ENCODE peak calls at places on chromosomes 12 and 14, in eight cellular contexts. K is occipital lobe; A is stomach; S is C1 segment of cervical spinal cord; P is CD4-positive, alpha-beta T cell; J is body of pancreas; N is substantia nigra; V is glutamatergic neuron. U is an unnamed sample.

GRCh38 chr14:90489306-90489705 is 92.5 kb downstream of the CALM1 start:
- DNase-seq in J (no peak), K (no peak), P (no peak), N (no peak), S (no peak), V (no peak), A (no peak), U (no peak)

GRCh38 chr12:109555431-109556315 is 17.6 kb downstream of the MMAB start:
- DNase-seq in P (no peak), V (no peak), J (no peak), K (no peak), N (no peak), S (no peak), A (no peak), U (no peak)

GRCh38 chr14:101475468-101476257 is 85.6 kb upstream of the DIO3 start:
- DNase-seq in N (no peak), S (no peak), V (no peak), J (peak; percentile 64), A (peak; percentile 23), K (no peak), P (no peak), U (no peak)

GRCh38 chr12:54863948-54864584 is 9.8 kb downstream of the MUCL1 start:
- DNase-seq in P (no peak), S (no peak), V (no peak), N (no peak), A (no peak), J (no peak), K (no peak), U (no peak)

GRCh38 chr12:49331360-49332222 is 5.4 kb downstream of the C1QL4 start:
- DNase-seq in K (peak; percentile 17), N (peak; percentile 55), V (peak; percentile 82), P (no peak), S (peak; percentile 48), J (peak; percentile 84), A (peak; percentile 73), U (peak; percentile 24)

GRCh38 chr12:69241444-69242092 is 2.2 kb downstream of the CPSF6 start:
- DNase-seq in K (no peak), V (no peak), P (no peak), S (no peak), J (no peak), A (no peak), N (no peak), U (no peak)

GRCh38 chr12:6341439-6342139 is at the start of gene TNFRSF1A:
- DNase-seq in P (no peak), V (no peak), S (peak; percentile 31), J (peak; percentile 81), A (peak; percentile 75), N (no peak), K (peak; percentile 25), U (no peak)

GRCh38 chr12:78189656-78190055 is 359.0 kb downstream of the NAV3 start:
- DNase-seq in J (no peak), K (no peak), N (no peak), P (no peak), V (no peak), A (no peak), S (no peak), U (no peak)

GRCh38 chr12:132508860-132509732 is 19.1 kb downstream of the FBRSL1 start:
- DNase-seq in A (no peak), S (no peak), V (no peak), K (no peak), J (no peak), P (no peak), N (no peak), U (no peak)

GRCh38 chr14:69360438-69361108 is 37.5 kb downstream of the ERH start:
- DNase-seq in S (no peak), V (no peak), K (no peak), N (no peak), J (no peak), A (no peak), P (no peak), U (no peak)

GRCh38 chr12:38137716-38138115 is 178.9 kb upstream of the ALG10B start:
- DNase-seq in V (no peak), P (no peak), J (no peak), K (no peak), A (no peak), S (no peak), N (no peak), U (no peak)

GRCh38 chr14:61042220-61042619 is 61.2 kb downstream of the SLC38A6 start:
- DNase-seq in P (no peak), N (no peak), V (no peak), J (no peak), K (no peak), A (no peak), S (no peak), U (no peak)

GRCh38 chr12:63068857-63069442 is 82.1 kb downstream of the AVPR1A start:
- DNase-seq in K (no peak), V (no peak), S (no peak), J (peak; percentile 14), P (no peak), N (no peak), A (no peak), U (no peak)

GRCh38 chr14:23299558-23299957 is 3.1 kb downstream of the PPP1R3E start:
- DNase-seq in N (no peak), K (no peak), A (no peak), V (no peak), S (no peak), P (no peak), J (no peak), U (no peak)

GRCh38 chr14:87916886-87917275 is 76.1 kb downstream of the GALC start:
- DNase-seq in J (no peak), A (no peak), V (no peak), N (no peak), P (no peak), S (no peak), K (no peak), U (no peak)

GRCh38 chr14:56787530-56787929 is 22.7 kb downstream of the OTX2 start:
- DNase-seq in J (no peak), S (no peak), K (no peak), A (no peak), V (no peak), N (no peak), P (no peak), U (no peak)

GRCh38 chr14:42004321-42004720 is 397.6 kb downstream of the LRFN5 start:
- DNase-seq in N (no peak), J (no peak), P (no peak), K (no peak), A (no peak), V (no peak), S (no peak), U (no peak)

GRCh38 chr12:119666226-119666808 is 1.6 kb upstream of the PRKAB1 start:
- DNase-seq in J (no peak), A (no peak), V (no peak), N (no peak), K (no peak), P (no peak), S (no peak), U (no peak)

GRCh38 chr12:65494537-65494936 is 216.1 kb downstream of the MSRB3 start:
- DNase-seq in J (no peak), S (no peak), P (no peak), V (no peak), N (no peak), K (no peak), A (no peak), U (no peak)

GRCh38 chr14:95043732-95044462 is 113.4 kb downstream of the DICER1 start:
- DNase-seq in N (no peak), S (no peak), K (no peak), P (no peak), A (no peak), J (no peak), V (no peak), U (no peak)

GRCh38 chr14:56168007-56168616 is 49.9 kb downstream of the PELI2 start:
- DNase-seq in V (no peak), J (peak; percentile 76), A (no peak), K (no peak), N (no peak), S (no peak), P (no peak), U (no peak)

GRCh38 chr12:120194534-120195395 is at the start of gene GCN1:
- DNase-seq in K (peak; percentile 78), A (peak; percentile 88), P (peak; percentile 80), N (peak; percentile 84), J (peak; percentile 81), S (peak; percentile 69), V (peak; percentile 86), U (peak; percentile 80)

GRCh38 chr12:124352839-124353238 is 57.9 kb downstream of the RFLNA start:
- DNase-seq in J (peak; percentile 52), N (peak; percentile 16), P (no peak), A (peak; percentile 73), S (no peak), V (no peak), K (no peak), U (no peak)

GRCh38 chr12:118455327-118455726 is 79.0 kb downstream of the SUDS3 start:
- DNase-seq in S (no peak), V (no peak), A (no peak), J (no peak), P (no peak), K (no peak), N (no peak), U (no peak)

GRCh38 chr12:132045751-132046150 is 96.0 kb downstream of the EP400 start:
- DNase-seq in K (no peak), V (no peak), S (no peak), N (no peak), A (no peak), P (no peak), J (no peak), U (no peak)

GRCh38 chr14:98593361-98593761 is 678.6 kb downstream of the BCL11B start:
- DNase-seq in P (no peak), J (no peak), N (peak; percentile 87), V (no peak), K (peak; percentile 81), S (peak; percentile 67), A (no peak), U (peak; percentile 91)

GRCh38 chr12:101116911-101117310 is 93.1 kb downstream of the SLC5A8 start:
- DNase-seq in K (no peak), P (no peak), J (no peak), V (no peak), S (no peak), N (no peak), A (no peak), U (no peak)

GRCh38 chr12:56897844-56898341 is 36.3 kb downstream of the SDR9C7 start:
- DNase-seq in V (no peak), J (no peak), N (no peak), S (no peak), K (no peak), P (no peak), A (no peak), U (no peak)

GRCh38 chr12:15423629-15424028 is 101.3 kb downstream of the PTPRO start:
- DNase-seq in J (no peak), A (no peak), V (no peak), K (no peak), S (no peak), N (no peak), P (no peak), U (no peak)

GRCh38 chr14:57991353-57991752 is 125.5 kb upstream of the SLC35F4 start:
- DNase-seq in A (no peak), K (no peak), J (no peak), P (no peak), N (no peak), V (no peak), S (no peak), U (no peak)

GRCh38 chr14:99597911-99598600 is 6.0 kb downstream of the CCDC85C start:
- DNase-seq in P (no peak), J (no peak), A (no peak), N (no peak), S (no peak), K (no peak), V (no peak), U (no peak)

GRCh38 chr14:23141706-23142467 is 22.8 kb upstream of the CEBPE start:
- DNase-seq in K (no peak), A (peak; percentile 79), V (no peak), N (no peak), P (no peak), S (no peak), J (peak; percentile 78), U (no peak)

GRCh38 chr12:47054659-47055058 is 24.8 kb upstream of the PCED1B start:
- DNase-seq in A (no peak), K (no peak), S (no peak), P (no peak), N (no peak), J (no peak), V (no peak), U (no peak)

GRCh38 chr14:82635931-82636330 is 1102.3 kb upstream of the SEL1L start:
- DNase-seq in A (no peak), P (no peak), N (no peak), J (no peak), K (no peak), S (no peak), V (no peak), U (no peak)